ENCODE peak calls at places on chromosomes 13 and 19, in ten cellular contexts. D is activated naive CD4-positive, alpha-beta T cell; X is neuronal stem cell; F is AG08395; B is left ventricle myocardium inferior; L is COR-L47; E is ELR; U is ELF-1; W is T follicular helper cell; S is HuH-7.5. P is an unnamed sample.

GRCh38 chr13:74251778-74252519 is 117.7 kb upstream of the KLF12 start:
- DNase-seq in D (no peak), X (no peak), F (peak), B (no peak), L (peak), E (no peak), U (no peak), W (no peak), S (no peak), P (peak)

GRCh38 chr13:44331446-44331845 is 42.2 kb upstream of the SERP2 start:
- DNase-seq in D (no peak), X (no peak), F (peak), B (no peak), L (no peak), E (no peak), U (no peak), W (no peak), S (no peak), P (no peak)

GRCh38 chr19:53877361-53877766 is 4.6 kb upstream of the PRKCG start:
- DNase-seq in D (no peak), X (no peak), F (no peak), B (no peak), L (no peak), E (no peak), U (peak), W (peak), S (no peak), P (no peak)

GRCh38 chr19:3006075-3006767 is 22.9 kb downstream of the TLE2 start:
- DNase-seq in D (no peak), X (no peak), F (no peak), B (no peak), L (no peak), E (no peak), U (peak), W (no peak), S (no peak), P (no peak)

GRCh38 chr19:14952767-14953166 is 11.5 kb downstream of the OR7C2 start:
- DNase-seq in D (no peak), X (no peak), F (no peak), B (no peak), L (no peak), E (no peak), U (no peak), W (no peak), S (no peak), P (no peak)

GRCh38 chr13:86193281-86193680 is 394.1 kb upstream of the SLITRK6 start:
- DNase-seq in D (no peak), X (peak), F (no peak), B (no peak), L (no peak), E (peak), U (no peak), W (no peak), S (no peak), P (no peak)

GRCh38 chr19:14416743-14417214 is 2.4 kb downstream of the DDX39A start:
- DNase-seq in D (no peak), X (no peak), F (no peak), B (no peak), L (no peak), E (no peak), U (no peak), W (no peak), S (no peak), P (no peak)

GRCh38 chr19:18496980-18497256 is 25.0 kb downstream of the ELL start:
- DNase-seq in D (no peak), X (no peak), F (no peak), B (no peak), L (no peak), E (no peak), U (no peak), W (no peak), S (no peak), P (no peak)

GRCh38 chr19:2547721-2548120 is 71.8 kb downstream of the GADD45B start:
- DNase-seq in D (no peak), X (no peak), F (no peak), B (no peak), L (no peak), E (no peak), U (no peak), W (no peak), S (no peak), P (no peak)

GRCh38 chr13:31073859-31074718 is 87.6 kb downstream of the HSPH1 start:
- DNase-seq in D (no peak), X (peak), F (no peak), B (no peak), L (no peak), E (peak), U (no peak), W (no peak), S (no peak), P (peak)